ENCODE peak calls at places on chromosomes 11 and 22, in nine cellular contexts. E is body of pancreas, G is psoas muscle, N is tibial nerve, C is neural progenitor cell, D is tibial artery, L is PC-3, J is stomach, Q is lower lobe of right lung. Z is an unnamed sample. For H3K4me1, the result is how much of the 10 kb centered on the place peaks cover.

GRCh38 chr11:117868815-117869642 is 7.4 kb downstream of the FXYD6 start:
- DNase-seq in G (no peak), L (no peak), D (no peak), J (no peak), C (no peak), Q (no peak), N (no peak), E (no peak), Z (no peak)

GRCh38 chr22:39469681-39470461 is 13.1 kb downstream of the MGAT3 start:
- DNase-seq in D (no peak), Q (no peak), N (no peak), E (no peak), J (no peak), L (no peak), G (no peak), C (peak), Z (no peak)

GRCh38 chr22:25447689-25448434 is 116.6 kb upstream of the GRK3 start:
- DNase-seq in J (peak), G (peak), L (peak), C (peak), E (peak), N (peak), Q (peak), D (peak), Z (peak)

GRCh38 chr11:5196067-5196466 is 4.4 kb downstream of the OR51V1 start:
- DNase-seq in N (no peak), G (no peak), E (no peak), L (no peak), J (no peak), D (no peak), C (peak), Q (no peak), Z (no peak)

GRCh38 chr11:6259638-6260019 is at the start of gene CCKBR:
- DNase-seq in L (no peak), C (peak), G (no peak), Q (peak), J (peak), N (no peak), E (peak), D (no peak), Z (no peak)

GRCh38 chr11:133946018-133946417 is 10.8 kb downstream of the IGSF9B start:
- DNase-seq in L (no peak), E (no peak), Q (no peak), D (no peak), J (no peak), N (no peak), C (no peak), G (no peak), Z (no peak)

GRCh38 chr11:107598225-107599139 is 7.5 kb downstream of the ELMOD1 start:
- DNase-seq in N (no peak), Q (peak), L (peak), J (no peak), C (peak), G (peak), D (no peak), E (no peak), Z (no peak)

GRCh38 chr22:47090591-47091240 is 328.3 kb downstream of the TBC1D22A start:
- DNase-seq in E (no peak), C (peak), N (no peak), J (no peak), L (no peak), D (peak), G (no peak), Q (no peak), Z (peak)

GRCh38 chr11:72813740-72814138 is 472 bp upstream of the ATG16L2 start:
- DNase-seq in D (no peak), J (peak), L (peak), E (peak), G (peak), Q (peak), C (peak), N (peak), Z (peak)

GRCh38 chr22:20777420-20778177 is 3.7 kb downstream of the SERPIND1 start:
- DNase-seq in N (no peak), C (no peak), E (no peak), J (no peak), D (peak), Q (no peak), L (peak), G (no peak), Z (peak)

GRCh38 chr11:119843760-119844330 is 114.8 kb upstream of the NECTIN1 start:
- DNase-seq in L (peak), D (no peak), Q (no peak), E (no peak), J (no peak), G (no peak), N (no peak), C (no peak), Z (no peak)

GRCh38 chr11:11909727-11910126 is 68.0 kb downstream of the USP47 start:
- DNase-seq in J (no peak), E (no peak), N (no peak), L (no peak), G (no peak), Q (no peak), D (no peak), C (no peak), Z (no peak)

GRCh38 chr22:17706451-17706900 is 67.8 kb downstream of the BID start:
- DNase-seq in N (peak), D (peak), J (peak), E (no peak), Q (no peak), L (peak), G (no peak), C (no peak), Z (peak)

GRCh38 chr11:75100314-75100713 is 3.6 kb upstream of the OR2AT4 start:
- DNase-seq in C (no peak), N (no peak), E (no peak), D (no peak), L (peak), G (no peak), Q (no peak), J (no peak), Z (no peak)

GRCh38 chr11:102683277-102683676 is 22.3 kb downstream of the MMP27 start:
- DNase-seq in G (no peak), D (no peak), L (peak), N (no peak), Q (no peak), J (no peak), C (peak), E (no peak), Z (no peak)

GRCh38 chr11:97290444-97291041 is 900.7 kb downstream of the JRKL start:
- DNase-seq in G (no peak), E (no peak), N (no peak), Q (no peak), C (no peak), L (no peak), D (no peak), J (no peak), Z (no peak)

GRCh38 chr22:17319541-17319940 is 49.7 kb upstream of the CECR2 start:
- DNase-seq in E (no peak), D (no peak), G (no peak), L (no peak), N (no peak), Q (no peak), J (no peak), C (peak), Z (no peak)

GRCh38 chr11:78346799-78347198 is 70.8 kb downstream of the GAB2 start:
- DNase-seq in G (no peak), Q (no peak), E (no peak), L (peak), N (no peak), J (no peak), C (no peak), D (no peak), Z (no peak)

GRCh38 chr11:31940396-31941037 is 129.4 kb upstream of the PAX6 start:
- DNase-seq in N (no peak), E (no peak), C (no peak), L (no peak), Q (no peak), G (no peak), J (no peak), D (no peak), Z (no peak)

GRCh38 chr22:28116261-28116673 is 197.2 kb upstream of the PITPNB start:
- DNase-seq in J (no peak), D (peak), G (peak), N (no peak), L (peak), E (peak), Q (no peak), C (no peak), Z (peak)

GRCh38 chr11:60937144-60937527 is 12.9 kb downstream of the TMEM132A start:
- DNase-seq in N (no peak), C (no peak), L (no peak), J (no peak), Q (no peak), G (peak), D (no peak), E (no peak), Z (no peak)

GRCh38 chr11:75189075-75189474 is 38.2 kb downstream of the SLCO2B1 start:
- DNase-seq in E (no peak), J (no peak), G (no peak), N (no peak), L (no peak), C (no peak), D (no peak), Q (no peak), Z (no peak)

GRCh38 chr11:114072978-114073377 is 13.5 kb downstream of the ZBTB16 start:
- DNase-seq in L (no peak), E (no peak), Q (no peak), D (no peak), N (no peak), C (no peak), J (no peak), G (peak), Z (no peak)

GRCh38 chr22:31248138-31248745 is 36.1 kb downstream of the LIMK2 start:
- DNase-seq in N (peak), E (peak), L (peak), G (peak), D (peak), Q (peak), C (peak), J (peak), Z (peak)

GRCh38 chr11:122803716-122804115 is 34.6 kb upstream of the CRTAM start:
- DNase-seq in J (no peak), D (no peak), L (peak), E (no peak), C (no peak), N (no peak), Q (no peak), G (no peak), Z (no peak)

GRCh38 chr11:3160252-3161031 is 4.7 kb downstream of the OSBPL5 start:
- DNase-seq in N (peak), D (peak), J (peak), C (peak), Q (peak), L (no peak), G (peak), E (peak), Z (peak)

GRCh38 chr22:39266398-39267030 is 21.7 kb upstream of the PDGFB start:
- DNase-seq in N (no peak), Q (no peak), J (no peak), G (no peak), L (no peak), D (no peak), C (no peak), E (no peak), Z (no peak)

GRCh38 chr11:103395612-103396011 is 286.4 kb downstream of the DYNC2H1 start:
- DNase-seq in Q (no peak), L (peak), E (no peak), J (no peak), N (no peak), G (no peak), D (no peak), C (no peak), Z (no peak)

GRCh38 chr22:27435839-27436581 is 365.5 kb downstream of the MN1 start:
- DNase-seq in C (peak), J (no peak), L (no peak), Q (no peak), G (peak), E (no peak), D (no peak), N (peak), Z (peak)

GRCh38 chr11:18420067-18420466 is 7.9 kb downstream of the LDHC start:
- DNase-seq in Q (no peak), E (no peak), J (no peak), N (no peak), C (no peak), D (no peak), L (no peak), G (no peak), Z (no peak)

GRCh38 chr22:28883917-28884753 is 763 bp downstream of the ZNRF3 start:
- DNase-seq in Q (peak), N (no peak), G (peak), D (peak), J (peak), C (peak), L (peak), E (peak), Z (peak)

GRCh38 chr11:57941875-57942274 is 81.8 kb upstream of the OR9Q1 start:
- DNase-seq in C (no peak), D (no peak), E (no peak), G (no peak), J (no peak), L (no peak), Q (no peak), N (no peak), Z (no peak)

GRCh38 chr22:47275479-47276218 is 513.2 kb downstream of the TBC1D22A start:
- DNase-seq in N (no peak), J (no peak), C (no peak), E (no peak), D (no peak), G (no peak), Q (no peak), L (peak), Z (no peak)

GRCh38 chr22:23235425-23235824 is 55.1 kb downstream of the BCR start:
- DNase-seq in N (no peak), C (no peak), J (no peak), Q (no peak), G (peak), D (no peak), L (peak), E (no peak), Z (no peak)

GRCh38 chr22:23236026-23236425 is 55.7 kb downstream of the BCR start:
- DNase-seq in L (no peak), Q (no peak), E (no peak), C (no peak), G (peak), J (no peak), D (no peak), N (no peak), Z (no peak)

GRCh38 chr22:23233746-23234408 is 53.6 kb downstream of the BCR start:
- DNase-seq in D (no peak), Q (no peak), E (no peak), C (no peak), J (no peak), N (peak), G (peak), L (peak), Z (no peak)

GRCh38 chr22:23233084-23233501 is 52.8 kb downstream of the BCR start:
- DNase-seq in L (no peak), E (no peak), N (no peak), D (no peak), C (no peak), J (no peak), Q (no peak), G (no peak), Z (no peak)

GRCh38 chr22:23234409-23235161 is 54.3 kb downstream of the BCR start:
- DNase-seq in D (no peak), Q (no peak), G (peak), J (no peak), L (no peak), E (no peak), N (no peak), C (no peak), Z (no peak)
- H3K4me1 ChIP-seq in D (under half), Q (half or more), G (under half), J (half or more), L (under half), E (under half), N (under half), C (half or more), Z (under half)

GRCh38 chr22:44968736-44969135 is 41.1 kb downstream of the PHF21B start:
- DNase-seq in E (no peak), N (no peak), Q (no peak), D (no peak), J (no peak), C (peak), G (no peak), L (peak), Z (no peak)
- TF ChIP-seq CTCF in E (no peak), N (no peak), Q (no peak), D (no peak), J (no peak), C (peak), G (no peak), L (peak), Z (no peak)

GRCh38 chr22:22705328-22706100 is 61.1 kb downstream of the GGTLC2 start:
- DNase-seq in E (no peak), D (no peak), L (no peak), Q (no peak), N (no peak), J (no peak), C (no peak), G (no peak), Z (no peak)

GRCh38 chr22:22704156-22704946 is 59.9 kb downstream of the GGTLC2 start:
- DNase-seq in D (peak), G (no peak), Q (no peak), E (no peak), C (no peak), N (no peak), J (no peak), L (no peak), Z (no peak)

GRCh38 chr22:22702159-22702873 is 57.9 kb downstream of the GGTLC2 start:
- DNase-seq in Q (no peak), G (no peak), C (peak), N (no peak), D (peak), J (no peak), E (no peak), L (peak), Z (no peak)

GRCh38 chr22:22702874-22703570 is 58.6 kb downstream of the GGTLC2 start:
- DNase-seq in Q (no peak), E (no peak), D (peak), C (no peak), J (no peak), L (no peak), G (no peak), N (no peak), Z (no peak)

GRCh38 chr22:22703715-22704114 is 59.3 kb downstream of the GGTLC2 start:
- DNase-seq in C (no peak), G (no peak), D (peak), E (no peak), J (no peak), Q (no peak), N (no peak), L (peak), Z (no peak)
- H3K4me1 ChIP-seq in C (under half), G (under half), D (under half), E (under half), J (under half), Q (under half), N (under half), L (under half), Z (under half)

GRCh38 chr11:515131-515530 is 8.1 kb upstream of the RNH1 start:
- DNase-seq in J (no peak), L (no peak), G (no peak), D (no peak), E (no peak), N (no peak), C (no peak), Q (no peak), Z (no peak)

GRCh38 chr11:520428-521178 is 13.6 kb upstream of the RNH1 start:
- DNase-seq in C (peak), E (peak), N (no peak), L (no peak), G (peak), Q (peak), D (no peak), J (no peak), Z (no peak)

GRCh38 chr11:516400-516799 is 9.4 kb upstream of the RNH1 start:
- DNase-seq in C (no peak), G (no peak), N (no peak), Q (no peak), E (no peak), D (no peak), L (no peak), J (no peak), Z (no peak)

GRCh38 chr11:521179-521688 is 14.1 kb downstream of the HRAS start:
- DNase-seq in E (no peak), J (no peak), G (no peak), Q (no peak), L (no peak), D (no peak), N (no peak), C (no peak), Z (no peak)

GRCh38 chr11:518463-519202 is 11.6 kb upstream of the RNH1 start:
- DNase-seq in J (peak), G (peak), E (peak), Q (peak), L (peak), D (peak), C (peak), N (peak), Z (peak)
- TF ChIP-seq CTCF in J (no peak), G (peak), E (peak), Q (no peak), L (peak), D (peak), C (peak), N (peak), Z (peak)

GRCh38 chr11:68038226-68038717 is 553 bp upstream of the TCIRG1 start:
- DNase-seq in G (peak), E (peak), Q (peak), D (peak), J (no peak), N (no peak), C (no peak), L (no peak), Z (no peak)
- H3K4me1 ChIP-seq in G (under half), E (half or more), Q (half or more), D (under half), J (half or more), N (under half), C (under half), L (under half), Z (under half)

DNA sequence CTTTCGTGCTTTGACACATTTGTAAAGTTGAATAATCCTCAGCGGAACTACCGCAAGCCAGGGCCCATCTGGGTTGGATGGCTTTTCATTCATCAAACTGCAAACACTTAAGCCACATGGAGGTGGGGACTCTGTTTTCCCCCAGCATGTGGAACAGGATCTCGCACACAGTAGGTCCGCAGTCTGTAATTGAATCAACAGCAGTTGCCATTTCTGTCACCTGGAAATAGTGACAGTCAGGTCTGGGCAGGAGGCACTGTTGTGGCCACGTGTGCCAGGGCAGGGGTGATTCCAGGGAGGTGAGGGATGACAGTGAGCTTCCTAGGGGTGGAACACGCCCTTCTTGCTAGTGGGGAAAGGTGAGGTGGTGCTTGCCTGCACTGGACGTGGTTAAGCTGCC is 50.7 kb upstream of the ANO1 start:
- DNase-seq in C (no peak), E (no peak), L (no peak), D (no peak), J (peak), Q (no peak), G (no peak), N (no peak), Z (no peak)
- TF ChIP-seq CTCF in C (no peak), E (no peak), L (no peak), D (no peak), J (no peak), Q (no peak), G (no peak), N (no peak), Z (no peak)